ENCODE peak calls at places on chromosomes 1 and 21, in eight cellular contexts. U is CD4-positive, alpha-beta T cell; S is lower lobe of right lung; C is fibroblast of lung; Q is uterus; J is NB4; Y is body of pancreas; B is choroid plexus epithelial cell. V is an unnamed sample.

GRCh38 chr1:23422313-23422877 is 2.2 kb downstream of the TCEA3 start:
- DNase-seq in U (peak), S (peak), C (peak), Q (peak), J (peak), Y (peak), B (peak), V (peak)

GRCh38 chr21:43718872-43719747 is at the start of gene PDXK:
- DNase-seq in U (peak), S (peak), C (peak), Q (peak), J (peak), Y (peak), B (peak), V (peak)

GRCh38 chr1:169776440-169776839 is 18.3 kb downstream of the METTL18 start:
- DNase-seq in U (no peak), S (no peak), C (no peak), Q (no peak), J (no peak), Y (no peak), B (no peak), V (no peak)

GRCh38 chr1:84504580-84505021 is 1.6 kb upstream of the SPATA1 start:
- DNase-seq in U (no peak), S (no peak), C (peak), Q (no peak), J (peak), Y (no peak), B (peak), V (peak)

GRCh38 chr1:40977721-40978120 is 1.8 kb upstream of the CTPS1 start:
- DNase-seq in U (no peak), S (no peak), C (no peak), Q (no peak), J (no peak), Y (no peak), B (no peak), V (peak)

GRCh38 chr1:174975764-174976163 is 24.0 kb upstream of the CACYBP start:
- DNase-seq in U (no peak), S (no peak), C (no peak), Q (no peak), J (no peak), Y (no peak), B (no peak), V (no peak)

GRCh38 chr1:9850442-9851162 is 26.8 kb upstream of the CLSTN1 start:
- DNase-seq in U (no peak), S (no peak), C (no peak), Q (no peak), J (no peak), Y (no peak), B (no peak), V (no peak)

GRCh38 chr1:11893907-11894251 is 32.3 kb downstream of the KIAA2013 start:
- DNase-seq in U (peak), S (peak), C (peak), Q (no peak), J (peak), Y (peak), B (peak), V (peak)

GRCh38 chr1:55694297-55694696 is 479.1 kb upstream of the USP24 start:
- DNase-seq in U (no peak), S (no peak), C (no peak), Q (peak), J (no peak), Y (peak), B (peak), V (no peak)

GRCh38 chr21:25907573-25908275 is 173.0 kb downstream of the GABPA start:
- DNase-seq in U (no peak), S (no peak), C (peak), Q (no peak), J (no peak), Y (no peak), B (peak), V (no peak)

GRCh38 chr1:116569776-116570357 is 959 bp downstream of the CD58 start:
- DNase-seq in U (peak), S (peak), C (no peak), Q (peak), J (no peak), Y (peak), B (no peak), V (no peak)

GRCh38 chr1:57963545-57963944 is 539.7 kb upstream of the DAB1 start:
- DNase-seq in U (no peak), S (no peak), C (no peak), Q (no peak), J (peak), Y (no peak), B (no peak), V (no peak)

GRCh38 chr1:46132529-46133180 is at the start of gene PIK3R3:
- DNase-seq in U (peak), S (peak), C (peak), Q (peak), J (peak), Y (peak), B (peak), V (peak)

GRCh38 chr1:205438213-205439158 is 16.6 kb upstream of the LEMD1 start:
- DNase-seq in U (no peak), S (peak), C (peak), Q (peak), J (peak), Y (peak), B (peak), V (peak)

GRCh38 chr1:93695411-93696005 is 13.9 kb upstream of the BCAR3 start:
- DNase-seq in U (no peak), S (no peak), C (no peak), Q (no peak), J (no peak), Y (no peak), B (no peak), V (no peak)

GRCh38 chr1:156090822-156091188 is 8.5 kb upstream of the MEX3A start:
- DNase-seq in U (peak), S (peak), C (peak), Q (peak), J (peak), Y (peak), B (peak), V (peak)

GRCh38 chr1:156894711-156895407 is 1.3 kb downstream of the PEAR1 start:
- DNase-seq in U (no peak), S (peak), C (no peak), Q (peak), J (no peak), Y (no peak), B (peak), V (peak)

GRCh38 chr1:212133319-212133718 is 97.8 kb downstream of the DTL start:
- DNase-seq in U (no peak), S (no peak), C (peak), Q (no peak), J (no peak), Y (no peak), B (no peak), V (no peak)

GRCh38 chr1:25516686-25517085 is 26.7 kb upstream of the LDLRAP1 start:
- DNase-seq in U (no peak), S (no peak), C (no peak), Q (no peak), J (no peak), Y (no peak), B (no peak), V (no peak)

GRCh38 chr1:29417971-29418370 is 181.6 kb downstream of the PTPRU start:
- DNase-seq in U (no peak), S (no peak), C (no peak), Q (no peak), J (no peak), Y (no peak), B (no peak), V (no peak)

GRCh38 chr1:31182352-31182751 is 57.3 kb downstream of the NKAIN1 start:
- DNase-seq in U (peak), S (peak), C (peak), Q (peak), J (peak), Y (peak), B (peak), V (peak)

GRCh38 chr1:205639567-205639966 is 7.8 kb upstream of the ELK4 start:
- DNase-seq in U (no peak), S (no peak), C (no peak), Q (no peak), J (no peak), Y (no peak), B (no peak), V (no peak)

GRCh38 chr1:185448591-185449186 is 131.6 kb upstream of the IVNS1ABP start:
- DNase-seq in U (no peak), S (no peak), C (no peak), Q (no peak), J (no peak), Y (no peak), B (peak), V (peak)

GRCh38 chr21:42683371-42684108 is 30.1 kb downstream of the PDE9A start:
- DNase-seq in U (no peak), S (no peak), C (no peak), Q (no peak), J (peak), Y (no peak), B (no peak), V (no peak)

GRCh38 chr1:84247425-84248220 is 53.9 kb upstream of the SAMD13 start:
- DNase-seq in U (no peak), S (no peak), C (peak), Q (no peak), J (no peak), Y (no peak), B (peak), V (peak)

GRCh38 chr21:31505975-31506374 is 153.5 kb upstream of the SOD1 start:
- DNase-seq in U (no peak), S (no peak), C (no peak), Q (no peak), J (no peak), Y (no peak), B (no peak), V (no peak)

GRCh38 chr1:37752583-37753471 is 12.1 kb downstream of the EPHA10 start:
- DNase-seq in U (no peak), S (no peak), C (no peak), Q (no peak), J (no peak), Y (peak), B (peak), V (peak)

GRCh38 chr21:39088831-39089380 is 94.3 kb downstream of the PSMG1 start:
- DNase-seq in U (no peak), S (no peak), C (peak), Q (peak), J (no peak), Y (no peak), B (peak), V (peak)

GRCh38 chr1:44025816-44026215 is 5.4 kb downstream of the SLC6A9 start:
- DNase-seq in U (no peak), S (peak), C (no peak), Q (no peak), J (no peak), Y (no peak), B (no peak), V (no peak)

GRCh38 chr1:21762022-21762404 is 20.9 kb downstream of the USP48 start:
- DNase-seq in U (no peak), S (no peak), C (no peak), Q (no peak), J (no peak), Y (no peak), B (no peak), V (no peak)

GRCh38 chr21:28655471-28655870 is 337.2 kb downstream of the LTN1 start:
- DNase-seq in U (no peak), S (no peak), C (no peak), Q (no peak), J (no peak), Y (no peak), B (no peak), V (no peak)

GRCh38 chr1:219188331-219188803 is 14.7 kb downstream of the LYPLAL1 start:
- DNase-seq in U (no peak), S (no peak), C (no peak), Q (no peak), J (peak), Y (no peak), B (no peak), V (no peak)

GRCh38 chr1:53629101-53629691 is 109.8 kb downstream of the GLIS1 start:
- DNase-seq in U (no peak), S (no peak), C (no peak), Q (no peak), J (no peak), Y (no peak), B (no peak), V (no peak)

GRCh38 chr1:62687421-62687902 is 724 bp downstream of the DOCK7 start:
- DNase-seq in U (no peak), S (no peak), C (peak), Q (peak), J (peak), Y (no peak), B (peak), V (peak)

GRCh38 chr1:46532498-46533178 is 18.8 kb downstream of the KNCN start:
- DNase-seq in U (peak), S (peak), C (peak), Q (peak), J (peak), Y (peak), B (peak), V (peak)

GRCh38 chr1:233909195-233909594 is 4.7 kb downstream of the SLC35F3 start:
- DNase-seq in U (no peak), S (no peak), C (no peak), Q (no peak), J (no peak), Y (no peak), B (peak), V (no peak)

GRCh38 chr1:116556289-116557006 is 14.4 kb downstream of the CD58 start:
- DNase-seq in U (peak), S (peak), C (peak), Q (no peak), J (peak), Y (no peak), B (peak), V (peak)

GRCh38 chr1:242430956-242431355 is 93.5 kb downstream of the PLD5 start:
- DNase-seq in U (no peak), S (no peak), C (no peak), Q (no peak), J (no peak), Y (no peak), B (no peak), V (no peak)

GRCh38 chr1:242427519-242427918 is 97.0 kb downstream of the PLD5 start:
- DNase-seq in U (no peak), S (no peak), C (no peak), Q (no peak), J (no peak), Y (no peak), B (no peak), V (no peak)

GRCh38 chr1:242426271-242426905 is 98.1 kb downstream of the PLD5 start:
- DNase-seq in U (no peak), S (no peak), C (no peak), Q (no peak), J (no peak), Y (no peak), B (no peak), V (no peak)

GRCh38 chr1:242428403-242429190 is 95.9 kb downstream of the PLD5 start:
- DNase-seq in U (no peak), S (no peak), C (no peak), Q (no peak), J (no peak), Y (no peak), B (no peak), V (no peak)

DNA sequence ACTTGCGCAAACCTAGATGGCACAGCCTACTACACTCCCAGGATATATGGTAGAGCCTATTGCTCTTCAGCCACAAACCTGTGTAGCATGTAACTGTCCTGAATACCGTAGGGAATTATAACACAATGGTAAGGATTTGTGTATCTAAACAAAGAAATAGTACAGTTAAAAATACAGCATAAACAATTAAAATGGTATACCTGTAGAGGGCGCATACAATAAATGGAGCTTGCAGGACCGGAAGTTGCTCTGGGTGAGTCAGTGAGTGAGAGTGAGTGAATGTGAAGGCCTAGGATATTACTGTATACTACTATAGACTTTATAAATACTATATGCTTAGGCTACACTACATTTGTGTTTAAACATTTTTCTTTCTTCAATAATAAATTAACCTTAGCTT is 99.3 kb downstream of the PLD5 start:
- DNase-seq in U (no peak), S (no peak), C (no peak), Q (no peak), J (peak), Y (no peak), B (no peak), V (no peak)
- TF ChIP-seq CTCF in U (no peak), S (no peak), C (no peak), Q (no peak), J (no peak), Y (no peak), B (no peak), V (no peak)

DNA sequence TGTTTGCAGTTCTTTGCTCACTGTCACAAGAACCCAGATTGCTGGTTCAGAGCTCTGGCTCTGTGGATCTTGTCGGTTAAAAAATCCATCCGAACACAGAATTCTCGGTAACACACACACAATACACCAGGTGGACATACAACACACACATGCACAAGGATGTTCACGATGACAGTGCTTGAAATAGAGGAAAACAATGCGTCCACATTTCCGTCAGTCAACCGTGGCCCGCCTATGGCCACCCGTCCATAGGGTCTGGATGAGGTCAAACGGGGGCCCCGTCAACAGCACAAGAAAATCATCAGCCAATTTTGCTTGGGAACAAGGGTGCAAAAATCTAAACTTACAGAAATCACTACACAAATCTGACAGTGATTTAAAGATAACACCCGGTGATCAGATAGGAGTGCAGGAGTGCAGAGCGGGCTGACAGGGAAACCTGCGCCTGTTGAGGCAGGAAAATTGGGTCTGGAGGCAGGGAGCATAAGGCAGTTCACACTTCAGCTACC is 50.4 kb upstream of the SLC19A1 start:
- DNase-seq in U (no peak), S (peak), C (no peak), Q (no peak), J (no peak), Y (no peak), B (no peak), V (no peak)
- TF ChIP-seq CTCF in U (no peak), S (no peak), C (no peak), Q (no peak), J (no peak), Y (no peak), B (no peak), V (no peak)

DNA sequence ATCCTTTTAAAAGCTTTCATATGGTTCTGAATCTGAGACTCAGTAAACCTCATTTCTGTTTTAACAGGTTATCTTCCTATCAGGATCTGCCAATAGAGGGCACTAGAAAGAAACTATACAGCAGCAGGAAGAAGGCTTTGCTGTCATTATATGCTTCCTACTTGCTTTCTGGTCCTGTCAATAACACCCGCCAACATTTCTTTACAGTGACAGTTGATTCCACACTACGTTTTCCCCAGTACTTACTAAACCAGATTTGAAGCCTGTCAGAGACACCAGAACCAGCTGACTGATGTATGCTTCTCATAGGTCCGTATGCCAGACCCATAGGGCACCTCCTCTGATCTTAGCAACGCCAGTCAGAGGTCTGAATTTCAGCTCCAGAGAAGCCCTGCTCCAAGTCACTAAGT is 341.0 kb upstream of the NEGR1 start:
- DNase-seq in U (no peak), S (no peak), C (peak), Q (no peak), J (peak), Y (no peak), B (peak), V (peak)
- TF ChIP-seq CTCF in U (no peak), S (peak), C (peak), Q (peak), J (peak), Y (peak), B (peak), V (peak)

DNA sequence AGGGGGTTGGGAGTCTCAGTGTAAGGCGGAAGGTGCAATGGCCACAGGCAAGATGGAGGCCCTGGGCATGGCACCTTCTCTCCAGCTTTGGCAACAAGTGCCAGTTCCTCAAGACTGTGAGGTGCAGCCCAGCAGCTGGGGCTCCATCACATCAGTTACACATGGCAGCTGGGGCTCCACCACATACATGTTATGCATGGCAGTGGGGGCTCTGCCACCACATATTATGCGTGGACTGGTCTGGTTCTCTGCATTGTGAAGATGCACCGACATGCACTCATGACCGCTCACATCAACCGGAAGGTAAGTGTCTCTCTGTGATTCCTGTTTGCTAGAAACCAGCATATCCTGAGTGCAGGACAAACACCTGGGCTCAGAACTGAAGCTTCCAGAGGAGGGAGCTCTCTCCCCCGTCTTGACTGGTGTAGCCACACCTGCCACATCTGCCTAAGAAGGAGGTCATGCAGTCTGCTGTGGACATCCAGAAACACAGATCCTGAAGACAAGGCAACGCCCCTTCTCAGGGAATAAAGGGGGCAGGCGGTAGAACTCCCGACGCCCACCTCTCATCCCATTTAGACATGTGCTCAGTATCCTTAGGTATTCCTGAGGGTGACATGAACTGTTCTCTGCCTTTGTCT is 104.1 kb upstream of the TMPRSS2 start:
- DNase-seq in U (no peak), S (no peak), C (no peak), Q (no peak), J (peak), Y (peak), B (peak), V (peak)
- TF ChIP-seq CTCF in U (no peak), S (no peak), C (no peak), Q (no peak), J (peak), Y (no peak), B (peak), V (peak)

GRCh38 chr21:34859976-34860653 is 189.0 kb downstream of the RUNX1 start:
- DNase-seq in U (no peak), S (no peak), C (no peak), Q (no peak), J (no peak), Y (no peak), B (no peak), V (no peak)

GRCh38 chr21:34861302-34861701 is 187.8 kb downstream of the RUNX1 start:
- DNase-seq in U (no peak), S (no peak), C (no peak), Q (no peak), J (no peak), Y (no peak), B (no peak), V (no peak)

GRCh38 chr21:34858559-34858958 is 189.8 kb downstream of the CLIC6 start:
- DNase-seq in U (no peak), S (no peak), C (no peak), Q (no peak), J (no peak), Y (no peak), B (no peak), V (no peak)

GRCh38 chr21:34857122-34857713 is 188.4 kb downstream of the CLIC6 start:
- DNase-seq in U (no peak), S (no peak), C (no peak), Q (no peak), J (no peak), Y (no peak), B (peak), V (no peak)

DNA sequence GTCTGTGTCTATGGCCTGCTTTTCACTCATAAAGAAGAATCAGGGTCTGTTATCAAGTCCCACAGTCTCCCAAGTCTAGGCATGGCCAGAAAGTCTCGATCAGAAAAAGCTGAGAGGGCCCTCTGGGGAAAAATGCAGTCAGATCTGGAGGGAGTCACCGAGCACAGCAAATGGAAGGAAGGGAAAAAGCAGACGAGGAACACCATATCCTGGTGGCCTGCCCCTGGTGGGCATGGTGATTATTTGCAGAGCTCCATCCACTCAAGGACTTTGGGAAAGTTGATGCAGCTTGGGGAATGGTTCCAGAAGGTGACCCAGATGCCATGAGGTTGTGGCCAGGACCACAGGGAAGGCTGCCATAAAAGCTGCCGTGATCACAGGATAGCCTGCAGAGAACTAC is 189.1 kb downstream of the CLIC6 start:
- DNase-seq in U (no peak), S (no peak), C (no peak), Q (no peak), J (no peak), Y (no peak), B (peak), V (no peak)
- TF ChIP-seq CTCF in U (no peak), S (no peak), C (peak), Q (no peak), J (peak), Y (no peak), B (peak), V (peak)

V was measured in fibroblast of pulmonary artery.